ENCODE peak calls at places on chromosomes 4 and X, in four cellular contexts. X is NAMALWA, H is mesendoderm, L is AG10803. Q is an unnamed sample.
A peak's percentile ranks its signal among the peaks of the same experiment; 100 is the strongest.

GRCh38 chrX:132294776-132295495 is 75.7 kb upstream of the RAP2C start:
- DNase-seq in H (no peak), L (no peak), X (no peak), Q (no peak)

GRCh38 chr4:8035371-8035780 is 95.7 kb upstream of the AFAP1 start:
- DNase-seq in X (peak; percentile 46), H (no peak), L (peak; percentile 33), Q (no peak)

GRCh38 chr4:173413043-173413442 is 14.1 kb upstream of the SCRG1 start:
- DNase-seq in L (peak; percentile 44), X (no peak), H (no peak), Q (no peak)

GRCh38 chr4:26208237-26208985 is 112.4 kb upstream of the RBPJ start:
- DNase-seq in L (no peak), H (no peak), X (no peak), Q (no peak)

GRCh38 chrX:141917801-141918200 is 14.1 kb downstream of the MAGEC1 start:
- DNase-seq in X (no peak), L (no peak), H (no peak), Q (no peak)

GRCh38 chr4:72592076-72592475 is 23.1 kb upstream of the ADAMTS3 start:
- DNase-seq in L (no peak), X (no peak), H (no peak), Q (no peak)

GRCh38 chr4:168713193-168713592 is 216.3 kb downstream of the PALLD start:
- DNase-seq in H (no peak), X (no peak), L (no peak), Q (no peak)

GRCh38 chrX:109261279-109261678 is 220.6 kb downstream of the GUCY2F start:
- DNase-seq in X (no peak), L (no peak), H (no peak), Q (no peak)

GRCh38 chrX:16970977-16971376 is 24.5 kb downstream of the REPS2 start:
- DNase-seq in X (peak; percentile 7), L (peak; percentile 1), H (no peak), Q (no peak)

Q was measured in ELF-1.